ENCODE peak calls at places on chromosome 11, in four cellular contexts. P is stomach, J is heart left ventricle, C is A673. D is an unnamed sample.
A peak's percentile ranks its signal among the peaks of the same experiment; 100 is the strongest.

GRCh38 chr11:95279921-95280861 is 49.2 kb upstream of the SESN3 start:
- DNase-seq in P (no peak), J (no peak), C (no peak), D (peak; percentile 24)

GRCh38 chr11:95922536-95923440 is 1.1 kb downstream of the MTMR2 start:
- DNase-seq in P (no peak), J (no peak), C (peak; percentile 18), D (no peak)

GRCh38 chr11:83724704-83725114 is 438.5 kb upstream of the CCDC90B start:
- DNase-seq in P (peak; percentile 78), J (no peak), C (peak; percentile 89), D (peak; percentile 18)

GRCh38 chr11:65505434-65506315 is 6.8 kb downstream of the MALAT1 start:
- DNase-seq in P (no peak), J (no peak), C (no peak), D (peak; percentile 26)

GRCh38 chr11:32100495-32100894 is 9.6 kb downstream of the RCN1 start:
- DNase-seq in P (no peak), J (no peak), C (no peak), D (no peak)

GRCh38 chr11:74568028-74568427 is 24.4 kb upstream of the POLD3 start:
- DNase-seq in P (no peak), J (no peak), C (no peak), D (no peak)

GRCh38 chr11:110196241-110196754 is 100.1 kb downstream of the RDX start:
- DNase-seq in P (no peak), J (no peak), C (peak; percentile 47), D (no peak)

GRCh38 chr11:75328426-75329277 is 22.8 kb downstream of the ARRB1 start:
- DNase-seq in P (peak; percentile 79), J (peak; percentile 71), C (peak; percentile 85), D (peak; percentile 82)

GRCh38 chr11:118265954-118266353 is 1.9 kb upstream of the MPZL2 start:
- DNase-seq in P (peak; percentile 87), J (peak; percentile 26), C (no peak), D (no peak)

GRCh38 chr11:64385953-64386704 is 27.2 kb downstream of the RPS6KA4 start:
- DNase-seq in P (no peak), J (no peak), C (no peak), D (no peak)

GRCh38 chr11:68677432-68677831 is 6.9 kb upstream of the GAL start:
- DNase-seq in P (no peak), J (peak; percentile 38), C (peak; percentile 18), D (peak; percentile 35)

GRCh38 chr11:102589047-102589459 is 36.1 kb downstream of the MMP20 start:
- DNase-seq in P (no peak), J (no peak), C (no peak), D (no peak)

GRCh38 chr11:3154001-3154599 is 11.0 kb downstream of the OSBPL5 start:
- DNase-seq in P (no peak), J (no peak), C (peak; percentile 16), D (no peak)

GRCh38 chr11:73147771-73148681 is 5.9 kb upstream of the FCHSD2 start:
- DNase-seq in P (no peak), J (peak; percentile 81), C (no peak), D (no peak)

GRCh38 chr11:118156531-118157185 is 4.0 kb upstream of the SCN4B start:
- DNase-seq in P (no peak), J (no peak), C (no peak), D (peak; percentile 68)

DNA sequence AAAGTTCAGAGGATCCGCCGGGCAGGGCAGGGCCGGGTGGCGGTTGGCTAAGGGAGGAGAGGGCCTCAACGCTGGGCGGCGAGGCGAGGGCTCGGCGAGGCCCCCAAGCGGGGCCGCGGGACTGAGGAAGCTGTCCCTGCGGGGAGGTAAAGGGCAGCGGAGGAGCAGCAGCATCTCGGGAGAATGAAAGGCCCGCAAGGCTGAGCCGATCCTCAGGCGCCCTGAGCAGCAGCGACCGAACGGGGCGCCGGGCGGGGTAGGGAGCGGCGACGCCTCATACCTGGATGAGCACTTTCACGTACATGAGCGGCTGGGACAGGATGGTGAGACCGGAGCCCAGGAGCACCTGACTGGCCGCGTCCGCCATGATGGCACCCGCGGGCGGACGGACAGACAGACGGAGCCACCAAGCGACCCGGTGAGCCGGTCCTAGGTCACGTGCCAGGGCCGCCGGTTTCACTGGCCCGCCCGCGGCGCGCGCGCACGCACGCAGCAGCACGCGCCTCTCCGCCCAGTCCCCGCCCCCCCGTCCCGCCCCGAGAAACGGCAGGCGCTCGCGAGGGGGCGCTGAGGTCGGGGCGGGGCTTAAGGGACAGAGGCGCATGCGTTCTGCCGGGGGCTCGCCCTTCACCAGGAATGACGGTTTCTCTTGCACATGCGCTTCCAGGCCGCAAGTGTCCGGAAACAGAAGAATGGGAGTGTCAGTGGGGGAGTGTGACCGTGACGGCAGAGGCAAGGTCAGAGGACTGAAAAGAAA is at the start of gene MTCH2:
- DNase-seq in P (peak; percentile 95), J (peak; percentile 96), C (peak; percentile 100), D (peak; percentile 96)
- TF ChIP-seq CTCF in P (no peak), J (peak; percentile 62), C (peak; percentile 52), D (no peak)

GRCh38 chr11:134392953-134393615 is 19.0 kb downstream of the B3GAT1 start:
- DNase-seq in P (no peak), J (no peak), C (no peak), D (no peak)
- H3K9me3 ChIP-seq in P (no peaks in the 10 kb centered on the region), J (no peaks in the 10 kb centered on the region), C (no peaks in the 10 kb centered on the region), D (peaks cover 2% of the 10 kb centered on the region)

GRCh38 chr11:45662096-45662664 is 3.2 kb downstream of the CHST1 start:
- DNase-seq in P (no peak), J (no peak), C (peak; percentile 50), D (no peak)
- H3K27ac ChIP-seq in P (no peak overlapping the region), J (no peak overlapping the region), C (no peak overlapping the region), D (no peak overlapping the region)

GRCh38 chr11:5548440-5548839 is at the start of gene OR52H1:
- DNase-seq in P (no peak), J (no peak), C (no peak), D (no peak)

GRCh38 chr11:5550440-5551095 is 2.2 kb upstream of the OR52H1 start:
- DNase-seq in P (no peak), J (no peak), C (no peak), D (no peak)

GRCh38 chr11:5556596-5557188 is 8.4 kb upstream of the OR52H1 start:
- DNase-seq in P (no peak), J (no peak), C (no peak), D (no peak)

GRCh38 chr11:5547982-5548381 is 358 bp downstream of the OR52H1 start:
- DNase-seq in P (no peak), J (no peak), C (no peak), D (no peak)

GRCh38 chr11:5553347-5553746 is 5.0 kb upstream of the OR52H1 start:
- DNase-seq in P (no peak), J (no peak), C (no peak), D (no peak)
- TF ChIP-seq CTCF in P (no peak), J (no peak), C (no peak), D (no peak)